ENCODE peak calls at places on chromosomes 1 and 21, in five cellular contexts. One of them, this sample, is unnamed.

GRCh38 chr21:17438642-17439041 is 74.2 kb upstream of the CXADR start:
- DNase-seq in fibroblast of lung: no peak
- DNase-seq in psoas muscle: no peak
- DNase-seq in lower lobe of right lung: no peak
- DNase-seq in mucosa of descending colon: no peak
- DNase-seq in this sample: no peak

GRCh38 chr1:17119076-17119743 is at the start of gene PADI2:
- DNase-seq in fibroblast of lung: peak
- DNase-seq in psoas muscle: peak
- DNase-seq in lower lobe of right lung: peak
- DNase-seq in mucosa of descending colon: peak
- DNase-seq in this sample: peak

GRCh38 chr1:27596261-27596660 is 7.7 kb downstream of the AHDC1 start:
- DNase-seq in fibroblast of lung: no peak
- DNase-seq in psoas muscle: no peak
- DNase-seq in lower lobe of right lung: no peak
- DNase-seq in mucosa of descending colon: no peak
- DNase-seq in this sample: no peak

GRCh38 chr1:222889445-222889844 is 74.6 kb downstream of the DISP1 start:
- DNase-seq in fibroblast of lung: no peak
- DNase-seq in psoas muscle: no peak
- DNase-seq in lower lobe of right lung: no peak
- DNase-seq in mucosa of descending colon: no peak
- DNase-seq in this sample: no peak

GRCh38 chr1:54153548-54154439 is 994 bp upstream of the CDCP2 start:
- DNase-seq in fibroblast of lung: peak
- DNase-seq in psoas muscle: peak
- DNase-seq in lower lobe of right lung: no peak
- DNase-seq in mucosa of descending colon: no peak
- DNase-seq in this sample: no peak

GRCh38 chr21:33264561-33264960 is 1.6 kb upstream of the IL10RB start:
- DNase-seq in fibroblast of lung: no peak
- DNase-seq in psoas muscle: no peak
- DNase-seq in lower lobe of right lung: no peak
- DNase-seq in mucosa of descending colon: no peak
- DNase-seq in this sample: no peak

GRCh38 chr1:226629896-226630550 is 81.5 kb downstream of the STUM start:
- DNase-seq in fibroblast of lung: no peak
- DNase-seq in psoas muscle: peak
- DNase-seq in lower lobe of right lung: peak
- DNase-seq in mucosa of descending colon: no peak
- DNase-seq in this sample: peak

GRCh38 chr1:188055921-188056505 is 1227.3 kb downstream of the PLA2G4A start:
- DNase-seq in fibroblast of lung: peak
- DNase-seq in psoas muscle: no peak
- DNase-seq in lower lobe of right lung: no peak
- DNase-seq in mucosa of descending colon: no peak
- DNase-seq in this sample: no peak

GRCh38 chr1:216523449-216524190 is 100.4 kb upstream of the USH2A start:
- DNase-seq in fibroblast of lung: peak
- DNase-seq in psoas muscle: no peak
- DNase-seq in lower lobe of right lung: no peak
- DNase-seq in mucosa of descending colon: no peak
- DNase-seq in this sample: no peak

GRCh38 chr1:154445040-154445472 is 39.9 kb downstream of the IL6R start:
- DNase-seq in fibroblast of lung: peak
- DNase-seq in psoas muscle: no peak
- DNase-seq in lower lobe of right lung: no peak
- DNase-seq in mucosa of descending colon: peak
- DNase-seq in this sample: no peak

DNA sequence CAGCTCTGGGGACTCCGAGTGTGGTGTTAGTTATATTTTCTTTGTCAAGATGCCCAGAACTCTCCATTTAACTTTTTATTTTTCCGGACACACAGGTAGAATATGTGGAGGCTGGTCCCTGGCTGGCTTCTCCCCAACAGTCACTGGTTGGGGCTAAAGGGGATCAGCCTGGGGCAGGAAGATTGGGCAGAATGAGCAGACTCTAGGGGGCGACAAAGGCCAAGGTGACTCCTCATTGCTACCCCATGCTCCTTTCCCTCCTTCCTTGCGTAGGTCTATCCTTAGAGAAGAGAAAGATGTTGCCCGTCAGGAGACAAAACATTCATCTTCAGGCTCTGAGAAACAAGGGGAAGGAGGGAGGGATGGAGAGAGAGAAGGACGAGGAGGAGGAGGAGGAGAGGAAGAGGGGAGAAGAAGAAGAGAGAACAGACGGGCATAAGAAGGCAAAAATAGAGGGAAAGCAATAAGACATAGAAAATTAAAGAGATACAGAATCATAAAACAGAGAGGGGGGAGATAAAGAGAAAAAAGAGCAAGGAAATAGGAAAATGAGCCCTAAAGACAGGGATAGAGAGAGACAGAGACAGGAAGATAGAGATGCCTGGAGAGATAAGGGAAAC is 89.9 kb downstream of the FOXD2 start:
- DNase-seq in fibroblast of lung: no peak
- DNase-seq in psoas muscle: no peak
- DNase-seq in lower lobe of right lung: no peak
- DNase-seq in mucosa of descending colon: no peak
- DNase-seq in this sample: no peak
- TF ChIP-seq CTCF in fibroblast of lung: peak
- TF ChIP-seq CTCF in psoas muscle: peak
- TF ChIP-seq CTCF in lower lobe of right lung: peak
- TF ChIP-seq CTCF in mucosa of descending colon: peak
- TF ChIP-seq CTCF in this sample: peak

DNA sequence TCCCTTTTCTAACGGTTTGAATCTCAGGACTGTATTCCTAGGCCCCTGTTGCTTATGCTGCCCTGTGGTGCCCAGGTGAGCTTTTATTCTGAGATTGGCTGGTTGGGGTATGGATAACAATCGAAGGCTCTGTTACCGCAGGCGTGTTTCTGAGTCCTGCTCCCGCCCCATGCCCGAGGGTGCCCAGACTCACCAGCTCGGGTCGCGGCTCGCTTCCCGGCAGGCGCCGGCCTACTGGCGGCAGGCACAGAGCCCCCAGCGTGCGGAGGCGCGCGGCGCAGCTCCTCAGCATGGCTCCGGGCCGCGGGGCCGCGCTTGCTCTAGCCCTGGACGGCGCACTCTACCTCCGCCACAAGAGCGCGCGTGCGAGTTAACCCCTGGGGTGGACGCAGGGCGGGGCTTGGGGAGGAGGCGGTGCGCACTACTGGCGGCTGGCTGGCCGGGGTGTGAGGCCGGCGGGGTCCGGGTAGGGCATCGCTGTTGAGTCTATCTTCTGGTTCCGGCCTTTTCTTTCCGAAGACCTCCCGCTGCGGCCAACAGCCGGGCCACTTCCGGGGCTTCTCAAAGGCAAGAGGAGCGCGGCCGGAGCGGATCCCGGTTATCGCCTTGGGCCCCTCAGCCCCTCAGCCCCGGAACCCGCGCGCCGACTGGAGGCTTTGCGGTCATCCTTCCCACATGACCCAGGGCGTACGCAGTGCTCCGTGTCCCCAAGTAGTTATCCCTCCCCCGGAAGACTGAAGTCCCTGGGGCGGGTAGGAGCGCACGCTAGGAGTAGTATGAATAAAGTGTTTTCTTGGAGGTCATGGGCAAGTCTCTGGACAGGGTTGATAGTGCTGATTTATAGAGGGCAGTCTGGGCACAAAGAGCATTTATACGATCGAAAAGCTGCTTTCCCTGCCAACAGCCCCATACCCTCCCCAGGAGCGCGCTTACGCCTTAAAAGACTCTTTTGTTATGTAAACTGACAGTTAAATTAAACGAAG is at the start of gene THEM4:
- DNase-seq in fibroblast of lung: peak
- DNase-seq in psoas muscle: peak
- DNase-seq in lower lobe of right lung: peak
- DNase-seq in mucosa of descending colon: peak
- DNase-seq in this sample: peak
- TF ChIP-seq CTCF in fibroblast of lung: peak
- TF ChIP-seq CTCF in psoas muscle: peak
- TF ChIP-seq CTCF in lower lobe of right lung: peak
- TF ChIP-seq CTCF in mucosa of descending colon: no peak
- TF ChIP-seq CTCF in this sample: peak

DNA sequence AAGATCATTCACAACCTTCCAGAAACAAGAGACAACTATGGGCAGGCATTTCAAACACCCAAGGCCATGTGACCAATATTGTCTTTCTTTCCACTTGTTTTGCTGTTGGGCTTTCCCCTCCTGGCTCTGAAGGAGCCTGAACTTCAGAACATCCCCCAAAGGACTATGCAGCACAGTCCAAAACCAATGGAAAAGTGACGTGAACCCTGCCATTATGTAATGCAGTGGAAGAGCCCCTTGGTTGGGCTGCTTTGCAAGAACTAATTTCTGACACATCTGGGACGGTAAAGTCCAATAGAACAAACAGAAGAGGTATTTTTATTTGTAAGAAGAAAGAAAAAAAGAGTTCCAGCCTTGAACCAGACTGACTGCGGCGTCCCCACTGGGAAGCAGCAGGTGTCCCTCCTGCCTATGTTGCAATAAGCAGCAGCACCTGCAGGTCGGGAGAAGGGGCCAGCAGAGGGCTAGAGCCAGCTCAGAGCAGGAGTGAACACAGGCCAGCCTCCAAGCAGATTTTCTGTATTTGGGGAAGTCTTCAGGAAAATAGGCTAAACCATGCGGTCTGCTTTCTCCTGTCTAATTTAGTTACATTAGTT is 116.7 kb downstream of the CDC7 start:
- DNase-seq in fibroblast of lung: no peak
- DNase-seq in psoas muscle: peak
- DNase-seq in lower lobe of right lung: peak
- DNase-seq in mucosa of descending colon: peak
- DNase-seq in this sample: peak
- TF ChIP-seq CTCF in fibroblast of lung: no peak
- TF ChIP-seq CTCF in psoas muscle: peak
- TF ChIP-seq CTCF in lower lobe of right lung: peak
- TF ChIP-seq CTCF in mucosa of descending colon: no peak
- TF ChIP-seq CTCF in this sample: peak

GRCh38 chr1:21539933-21540332 is 30.7 kb downstream of the ALPL start:
- DNase-seq in fibroblast of lung: no peak
- DNase-seq in psoas muscle: no peak
- DNase-seq in lower lobe of right lung: peak
- DNase-seq in mucosa of descending colon: no peak
- DNase-seq in this sample: no peak

GRCh38 chr1:21544095-21544494 is 34.9 kb downstream of the ALPL start:
- DNase-seq in fibroblast of lung: no peak
- DNase-seq in psoas muscle: no peak
- DNase-seq in lower lobe of right lung: no peak
- DNase-seq in mucosa of descending colon: no peak
- DNase-seq in this sample: no peak

GRCh38 chr1:21543598-21543997 is 34.4 kb downstream of the ALPL start:
- DNase-seq in fibroblast of lung: no peak
- DNase-seq in psoas muscle: no peak
- DNase-seq in lower lobe of right lung: no peak
- DNase-seq in mucosa of descending colon: no peak
- DNase-seq in this sample: no peak

GRCh38 chr1:21541330-21541729 is 32.1 kb downstream of the ALPL start:
- DNase-seq in fibroblast of lung: no peak
- DNase-seq in psoas muscle: no peak
- DNase-seq in lower lobe of right lung: no peak
- DNase-seq in mucosa of descending colon: no peak
- DNase-seq in this sample: no peak

GRCh38 chr1:21541835-21542234 is 32.6 kb downstream of the ALPL start:
- DNase-seq in fibroblast of lung: peak
- DNase-seq in psoas muscle: peak
- DNase-seq in lower lobe of right lung: no peak
- DNase-seq in mucosa of descending colon: no peak
- DNase-seq in this sample: no peak
- TF ChIP-seq CTCF in fibroblast of lung: no peak
- TF ChIP-seq CTCF in psoas muscle: no peak
- TF ChIP-seq CTCF in lower lobe of right lung: no peak
- TF ChIP-seq CTCF in mucosa of descending colon: no peak
- TF ChIP-seq CTCF in this sample: no peak

DNA sequence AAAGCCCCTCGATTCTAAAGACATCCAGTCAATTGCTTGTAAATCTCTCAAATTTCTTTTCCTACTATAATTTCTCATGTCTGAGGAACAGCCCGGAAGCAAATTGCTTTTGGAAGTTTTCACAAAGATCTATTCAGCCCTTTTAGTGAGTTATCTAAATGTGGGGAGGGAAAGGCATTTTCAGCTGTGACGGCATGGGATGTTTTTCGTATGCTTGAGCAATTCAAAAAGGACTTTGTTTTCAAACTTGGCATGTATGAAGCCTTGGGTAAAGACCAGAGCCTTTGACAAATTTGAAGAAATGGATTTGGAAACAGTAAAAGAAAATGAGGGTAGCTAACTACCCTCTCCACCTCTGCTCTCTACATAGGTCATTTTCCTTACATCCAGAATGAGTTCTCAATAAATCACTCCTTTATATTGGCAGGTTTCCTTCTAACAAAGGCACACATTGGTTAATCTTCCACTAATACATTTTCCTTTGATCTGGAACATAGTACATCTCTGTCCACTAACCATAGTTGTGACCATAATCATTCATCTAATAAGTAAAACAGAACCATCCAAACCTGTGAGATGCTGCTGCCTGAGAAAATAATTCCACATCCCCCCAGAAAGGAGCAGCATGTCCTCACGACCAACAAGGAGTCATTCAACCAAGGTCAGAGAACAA is 66.1 kb upstream of the ADAM30 start:
- DNase-seq in fibroblast of lung: peak
- DNase-seq in psoas muscle: no peak
- DNase-seq in lower lobe of right lung: no peak
- DNase-seq in mucosa of descending colon: no peak
- DNase-seq in this sample: no peak
- TF ChIP-seq CTCF in fibroblast of lung: no peak
- TF ChIP-seq CTCF in psoas muscle: no peak
- TF ChIP-seq CTCF in lower lobe of right lung: no peak
- TF ChIP-seq CTCF in mucosa of descending colon: no peak
- TF ChIP-seq CTCF in this sample: no peak

GRCh38 chr1:47727051-47727708 is 270.0 kb downstream of the TRABD2B start:
- DNase-seq in fibroblast of lung: no peak
- DNase-seq in psoas muscle: no peak
- DNase-seq in lower lobe of right lung: no peak
- DNase-seq in mucosa of descending colon: peak
- DNase-seq in this sample: no peak

GRCh38 chr1:47724427-47724999 is 272.7 kb downstream of the TRABD2B start:
- DNase-seq in fibroblast of lung: no peak
- DNase-seq in psoas muscle: no peak
- DNase-seq in lower lobe of right lung: no peak
- DNase-seq in mucosa of descending colon: peak
- DNase-seq in this sample: no peak

GRCh38 chr1:47726496-47726855 is 270.7 kb downstream of the TRABD2B start:
- DNase-seq in fibroblast of lung: no peak
- DNase-seq in psoas muscle: no peak
- DNase-seq in lower lobe of right lung: no peak
- DNase-seq in mucosa of descending colon: no peak
- DNase-seq in this sample: no peak

GRCh38 chr1:47725732-47726495 is 271.3 kb downstream of the TRABD2B start:
- DNase-seq in fibroblast of lung: peak
- DNase-seq in psoas muscle: peak
- DNase-seq in lower lobe of right lung: peak
- DNase-seq in mucosa of descending colon: peak
- DNase-seq in this sample: peak

GRCh38 chr1:47725000-47725731 is 272.0 kb downstream of the TRABD2B start:
- DNase-seq in fibroblast of lung: no peak
- DNase-seq in psoas muscle: no peak
- DNase-seq in lower lobe of right lung: no peak
- DNase-seq in mucosa of descending colon: no peak
- DNase-seq in this sample: no peak
- TF ChIP-seq CTCF in fibroblast of lung: no peak
- TF ChIP-seq CTCF in psoas muscle: peak
- TF ChIP-seq CTCF in lower lobe of right lung: no peak
- TF ChIP-seq CTCF in mucosa of descending colon: no peak
- TF ChIP-seq CTCF in this sample: peak

This sample was measured in upper lobe of right lung.